ENCODE peak calls at places on chromosomes 3 and 15, in eight cellular contexts. One of them, this sample, is unnamed.
A peak's percentile ranks its signal among the peaks of the same experiment; 100 is the strongest.

GRCh38 chr3:129602309-129602708 is 4.2 kb downstream of the PLXND1 start:
- DNase-seq in suprapubic skin: no peak
- DNase-seq in sigmoid colon: no peak
- DNase-seq in ovary: no peak
- DNase-seq in H1: no peak
- DNase-seq in stomach: no peak
- DNase-seq in tibial nerve: no peak
- DNase-seq in A549: no peak
- DNase-seq in this sample: peak; percentile 68

GRCh38 chr3:15601046-15601398 is 347 bp downstream of the HACL1 start:
- DNase-seq in H1: no peak
- DNase-seq in stomach: no peak
- DNase-seq in suprapubic skin: no peak
- DNase-seq in A549: peak; percentile 25
- DNase-seq in sigmoid colon: no peak
- DNase-seq in tibial nerve: no peak
- DNase-seq in ovary: no peak
- DNase-seq in this sample: no peak

GRCh38 chr3:190004656-190005055 is 116.0 kb downstream of the P3H2 start:
- DNase-seq in ovary: no peak
- DNase-seq in H1: no peak
- DNase-seq in tibial nerve: no peak
- DNase-seq in A549: no peak
- DNase-seq in sigmoid colon: no peak
- DNase-seq in suprapubic skin: no peak
- DNase-seq in stomach: no peak
- DNase-seq in this sample: no peak

GRCh38 chr3:88059380-88060160 is 515 bp downstream of the ZNF654 start:
- DNase-seq in suprapubic skin: no peak
- DNase-seq in tibial nerve: peak; percentile 21
- DNase-seq in sigmoid colon: peak; percentile 65
- DNase-seq in A549: peak; percentile 15
- DNase-seq in H1: no peak
- DNase-seq in ovary: no peak
- DNase-seq in stomach: no peak
- DNase-seq in this sample: peak; percentile 39

GRCh38 chr3:115100172-115100571 is 46.9 kb downstream of the ZBTB20 start:
- DNase-seq in H1: no peak
- DNase-seq in suprapubic skin: no peak
- DNase-seq in stomach: no peak
- DNase-seq in ovary: no peak
- DNase-seq in sigmoid colon: no peak
- DNase-seq in A549: no peak
- DNase-seq in tibial nerve: peak; percentile 28
- DNase-seq in this sample: no peak

GRCh38 chr3:54206874-54207273 is 84.5 kb downstream of the CACNA2D3 start:
- DNase-seq in A549: no peak
- DNase-seq in H1: no peak
- DNase-seq in ovary: no peak
- DNase-seq in suprapubic skin: no peak
- DNase-seq in tibial nerve: no peak
- DNase-seq in stomach: no peak
- DNase-seq in sigmoid colon: no peak
- DNase-seq in this sample: no peak

GRCh38 chr15:39195988-39196486 is 384.8 kb upstream of the THBS1 start:
- DNase-seq in suprapubic skin: no peak
- DNase-seq in A549: peak; percentile 43
- DNase-seq in H1: no peak
- DNase-seq in sigmoid colon: no peak
- DNase-seq in tibial nerve: no peak
- DNase-seq in ovary: no peak
- DNase-seq in stomach: no peak
- DNase-seq in this sample: no peak

GRCh38 chr3:178043084-178043483 is 493.2 kb upstream of the KCNMB2 start:
- DNase-seq in H1: no peak
- DNase-seq in stomach: no peak
- DNase-seq in ovary: no peak
- DNase-seq in tibial nerve: no peak
- DNase-seq in suprapubic skin: no peak
- DNase-seq in A549: no peak
- DNase-seq in sigmoid colon: no peak
- DNase-seq in this sample: no peak

GRCh38 chr3:138051946-138052802 is 42.2 kb downstream of the CLDN18 start:
- DNase-seq in suprapubic skin: no peak
- DNase-seq in A549: peak; percentile 7
- DNase-seq in tibial nerve: no peak
- DNase-seq in H1: no peak
- DNase-seq in stomach: peak; percentile 75
- DNase-seq in ovary: no peak
- DNase-seq in sigmoid colon: no peak
- DNase-seq in this sample: no peak

GRCh38 chr3:184344579-184345350 is 7.4 kb downstream of the FAM131A start:
- DNase-seq in sigmoid colon: no peak
- DNase-seq in suprapubic skin: no peak
- DNase-seq in ovary: no peak
- DNase-seq in stomach: no peak
- DNase-seq in H1: no peak
- DNase-seq in A549: no peak
- DNase-seq in tibial nerve: no peak
- DNase-seq in this sample: peak; percentile 77

GRCh38 chr15:32736351-32737061 is 18.7 kb downstream of the GREM1 start:
- DNase-seq in A549: no peak
- DNase-seq in stomach: no peak
- DNase-seq in ovary: no peak
- DNase-seq in tibial nerve: no peak
- DNase-seq in sigmoid colon: no peak
- DNase-seq in H1: no peak
- DNase-seq in suprapubic skin: no peak
- DNase-seq in this sample: no peak

GRCh38 chr15:51751687-51752683 is 588 bp downstream of the TMOD2 start:
- DNase-seq in A549: peak; percentile 42
- DNase-seq in suprapubic skin: peak; percentile 81
- DNase-seq in stomach: peak; percentile 33
- DNase-seq in sigmoid colon: peak; percentile 71
- DNase-seq in H1: no peak
- DNase-seq in ovary: peak; percentile 23
- DNase-seq in tibial nerve: no peak
- DNase-seq in this sample: peak; percentile 40

GRCh38 chr3:117080899-117081298 is 371.3 kb downstream of the TUSC7 start:
- DNase-seq in stomach: no peak
- DNase-seq in A549: no peak
- DNase-seq in suprapubic skin: no peak
- DNase-seq in H1: peak; percentile 29
- DNase-seq in sigmoid colon: no peak
- DNase-seq in tibial nerve: no peak
- DNase-seq in ovary: no peak
- DNase-seq in this sample: no peak

GRCh38 chr3:50212502-50212901 is 7.4 kb downstream of the SLC38A3 start:
- DNase-seq in ovary: no peak
- DNase-seq in H1: no peak
- DNase-seq in sigmoid colon: no peak
- DNase-seq in tibial nerve: no peak
- DNase-seq in suprapubic skin: no peak
- DNase-seq in stomach: no peak
- DNase-seq in A549: no peak
- DNase-seq in this sample: no peak

GRCh38 chr15:58677426-58677825 is 72.1 kb downstream of the ADAM10 start:
- DNase-seq in tibial nerve: no peak
- DNase-seq in suprapubic skin: no peak
- DNase-seq in H1: no peak
- DNase-seq in sigmoid colon: no peak
- DNase-seq in stomach: no peak
- DNase-seq in ovary: no peak
- DNase-seq in A549: no peak
- DNase-seq in this sample: no peak

GRCh38 chr3:29331830-29332637 is 51.2 kb downstream of the RBMS3 start:
- DNase-seq in tibial nerve: no peak
- DNase-seq in suprapubic skin: no peak
- DNase-seq in A549: no peak
- DNase-seq in sigmoid colon: no peak
- DNase-seq in H1: no peak
- DNase-seq in ovary: no peak
- DNase-seq in stomach: no peak
- DNase-seq in this sample: no peak

GRCh38 chr3:45980229-45980813 is 15.3 kb downstream of the FYCO1 start:
- DNase-seq in tibial nerve: no peak
- DNase-seq in sigmoid colon: no peak
- DNase-seq in stomach: no peak
- DNase-seq in ovary: no peak
- DNase-seq in A549: no peak
- DNase-seq in H1: no peak
- DNase-seq in suprapubic skin: no peak
- DNase-seq in this sample: no peak

GRCh38 chr3:81161851-81162250 is 599.6 kb downstream of the GBE1 start:
- DNase-seq in H1: no peak
- DNase-seq in ovary: no peak
- DNase-seq in suprapubic skin: no peak
- DNase-seq in sigmoid colon: no peak
- DNase-seq in tibial nerve: no peak
- DNase-seq in A549: no peak
- DNase-seq in stomach: no peak
- DNase-seq in this sample: no peak

GRCh38 chr15:37099321-37100108 is 834 bp downstream of the MEIS2 start:
- DNase-seq in ovary: peak; percentile 41
- DNase-seq in tibial nerve: peak; percentile 37
- DNase-seq in A549: peak; percentile 15
- DNase-seq in sigmoid colon: peak; percentile 81
- DNase-seq in H1: no peak
- DNase-seq in suprapubic skin: no peak
- DNase-seq in stomach: no peak
- DNase-seq in this sample: no peak

GRCh38 chr3:22245122-22245521 is 494.1 kb upstream of the ZNF385D start:
- DNase-seq in tibial nerve: peak; percentile 64
- DNase-seq in A549: no peak
- DNase-seq in suprapubic skin: no peak
- DNase-seq in sigmoid colon: no peak
- DNase-seq in H1: no peak
- DNase-seq in ovary: no peak
- DNase-seq in stomach: no peak
- DNase-seq in this sample: no peak

GRCh38 chr3:54756330-54756731 is 171.5 kb downstream of the LRTM1 start:
- DNase-seq in A549: no peak
- DNase-seq in H1: no peak
- DNase-seq in sigmoid colon: no peak
- DNase-seq in suprapubic skin: no peak
- DNase-seq in tibial nerve: no peak
- DNase-seq in stomach: no peak
- DNase-seq in ovary: no peak
- DNase-seq in this sample: no peak

GRCh38 chr3:19931180-19931692 is 2.8 kb downstream of the EFHB start:
- DNase-seq in tibial nerve: no peak
- DNase-seq in sigmoid colon: no peak
- DNase-seq in stomach: no peak
- DNase-seq in H1: no peak
- DNase-seq in suprapubic skin: no peak
- DNase-seq in A549: no peak
- DNase-seq in ovary: no peak
- DNase-seq in this sample: no peak

GRCh38 chr3:135989247-135989646 is 23.7 kb downstream of the PPP2R3A start:
- DNase-seq in stomach: no peak
- DNase-seq in ovary: no peak
- DNase-seq in suprapubic skin: no peak
- DNase-seq in sigmoid colon: no peak
- DNase-seq in A549: no peak
- DNase-seq in tibial nerve: no peak
- DNase-seq in H1: no peak
- DNase-seq in this sample: no peak

GRCh38 chr15:76330281-76330680 is 6.3 kb upstream of the ISL2 start:
- DNase-seq in A549: peak; percentile 90
- DNase-seq in stomach: peak; percentile 77
- DNase-seq in H1: no peak
- DNase-seq in sigmoid colon: peak; percentile 80
- DNase-seq in ovary: no peak
- DNase-seq in tibial nerve: peak; percentile 55
- DNase-seq in suprapubic skin: no peak
- DNase-seq in this sample: no peak
- TF ChIP-seq EP300 in A549: no peak
- TF ChIP-seq EP300 in stomach: no peak
- TF ChIP-seq EP300 in H1: no peak
- TF ChIP-seq EP300 in sigmoid colon: no peak
- TF ChIP-seq EP300 in ovary: no peak
- TF ChIP-seq EP300 in tibial nerve: no peak
- TF ChIP-seq EP300 in suprapubic skin: no peak
- TF ChIP-seq EP300 in this sample: no peak

GRCh38 chr15:67134577-67135492 is 69.4 kb downstream of the SMAD3 start:
- DNase-seq in ovary: no peak
- DNase-seq in tibial nerve: no peak
- DNase-seq in sigmoid colon: peak; percentile 66
- DNase-seq in suprapubic skin: no peak
- DNase-seq in H1: no peak
- DNase-seq in stomach: no peak
- DNase-seq in A549: no peak
- DNase-seq in this sample: no peak
- H3K4me1 ChIP-seq in ovary: peaks cover 48% of the 10 kb centered on the region
- H3K4me1 ChIP-seq in tibial nerve: peaks cover 69% of the 10 kb centered on the region
- H3K4me1 ChIP-seq in sigmoid colon: no peaks in the 10 kb centered on the region
- H3K4me1 ChIP-seq in suprapubic skin: peaks cover 88% of the 10 kb centered on the region
- H3K4me1 ChIP-seq in H1: peaks cover 6% of the 10 kb centered on the region
- H3K4me1 ChIP-seq in stomach: peaks cover 96% of the 10 kb centered on the region
- H3K4me1 ChIP-seq in A549: peaks cover 100% of the 10 kb centered on the region
- H3K4me1 ChIP-seq in this sample: peaks cover 75% of the 10 kb centered on the region

DNA sequence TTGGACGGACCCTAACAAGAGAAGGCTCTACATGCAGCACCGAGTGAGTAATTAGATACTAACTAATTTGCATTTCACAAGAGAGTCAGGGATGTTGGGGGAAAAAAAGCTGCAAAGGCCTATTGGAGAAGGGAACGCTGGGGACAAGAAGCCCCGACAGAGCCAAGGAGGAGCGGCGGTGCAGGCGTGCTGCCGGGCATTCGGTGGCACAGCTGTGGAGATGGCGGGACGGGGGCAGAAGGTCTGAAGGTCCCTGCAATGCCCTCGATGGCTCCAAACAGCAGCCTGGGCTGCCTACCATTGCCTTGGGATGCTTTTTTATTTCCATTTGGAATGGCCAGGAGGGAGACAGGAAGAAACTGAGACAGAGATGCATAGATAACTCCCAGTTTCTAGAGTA is 92.6 kb upstream of the TLE3 start:
- DNase-seq in tibial nerve: no peak
- DNase-seq in sigmoid colon: peak; percentile 32
- DNase-seq in suprapubic skin: no peak
- DNase-seq in A549: no peak
- DNase-seq in ovary: no peak
- DNase-seq in H1: no peak
- DNase-seq in stomach: no peak
- DNase-seq in this sample: no peak
- TF ChIP-seq EP300 in tibial nerve: no peak
- TF ChIP-seq EP300 in sigmoid colon: no peak
- TF ChIP-seq EP300 in suprapubic skin: no peak
- TF ChIP-seq EP300 in A549: no peak
- TF ChIP-seq EP300 in ovary: no peak
- TF ChIP-seq EP300 in H1: no peak
- TF ChIP-seq EP300 in stomach: no peak
- TF ChIP-seq EP300 in this sample: no peak

GRCh38 chr3:57157666-57158065 is 7.5 kb downstream of the IL17RD start:
- DNase-seq in sigmoid colon: no peak
- DNase-seq in H1: no peak
- DNase-seq in ovary: no peak
- DNase-seq in stomach: no peak
- DNase-seq in tibial nerve: no peak
- DNase-seq in A549: no peak
- DNase-seq in suprapubic skin: no peak
- DNase-seq in this sample: no peak
- H3K4me1 ChIP-seq in sigmoid colon: no peaks in the 10 kb centered on the region
- H3K4me1 ChIP-seq in H1: peaks cover 17% of the 10 kb centered on the region
- H3K4me1 ChIP-seq in ovary: peaks cover 24% of the 10 kb centered on the region
- H3K4me1 ChIP-seq in stomach: peaks cover 28% of the 10 kb centered on the region
- H3K4me1 ChIP-seq in tibial nerve: peaks cover 9% of the 10 kb centered on the region
- H3K4me1 ChIP-seq in A549: no peaks in the 10 kb centered on the region
- H3K4me1 ChIP-seq in suprapubic skin: peaks cover 30% of the 10 kb centered on the region
- H3K4me1 ChIP-seq in this sample: no peaks in the 10 kb centered on the region

This sample was measured in upper lobe of left lung.